ENCODE peak calls at places on chromosomes 5 and 9, in four cellular contexts. One of them, this sample, is unnamed.

GRCh38 chr5:132674671-132675506 is 1.1 kb downstream of the IL4 start:
- DNase-seq in foreskin fibroblast: peak
- DNase-seq in choroid plexus epithelial cell: peak
- DNase-seq in A549: peak
- DNase-seq in this sample: peak

GRCh38 chr5:95647886-95648860 is 1.6 kb downstream of the RFESD start:
- DNase-seq in foreskin fibroblast: no peak
- DNase-seq in choroid plexus epithelial cell: peak
- DNase-seq in A549: no peak
- DNase-seq in this sample: peak

GRCh38 chr9:80646211-80646610 is 1043.1 kb downstream of the TLE1 start:
- DNase-seq in A549: no peak
- DNase-seq in choroid plexus epithelial cell: no peak
- DNase-seq in foreskin fibroblast: no peak
- DNase-seq in this sample: no peak

GRCh38 chr9:86045654-86046053 is 53.7 kb downstream of the GOLM1 start:
- DNase-seq in choroid plexus epithelial cell: no peak
- DNase-seq in foreskin fibroblast: no peak
- DNase-seq in A549: no peak
- DNase-seq in this sample: no peak

GRCh38 chr5:160324885-160325284 is 12.5 kb upstream of the CCNJL start:
- DNase-seq in A549: no peak
- DNase-seq in choroid plexus epithelial cell: no peak
- DNase-seq in foreskin fibroblast: no peak
- DNase-seq in this sample: no peak

GRCh38 chr9:123234853-123235252 is 33.5 kb downstream of the STRBP start:
- DNase-seq in choroid plexus epithelial cell: no peak
- DNase-seq in foreskin fibroblast: no peak
- DNase-seq in A549: no peak
- DNase-seq in this sample: no peak

GRCh38 chr5:91024727-91025126 is 358.4 kb downstream of the ARRDC3 start:
- DNase-seq in A549: no peak
- DNase-seq in foreskin fibroblast: no peak
- DNase-seq in choroid plexus epithelial cell: no peak
- DNase-seq in this sample: peak

GRCh38 chr5:109016300-109016699 is 268.6 kb downstream of the FER start:
- DNase-seq in foreskin fibroblast: no peak
- DNase-seq in choroid plexus epithelial cell: peak
- DNase-seq in A549: no peak
- DNase-seq in this sample: peak

GRCh38 chr5:139984816-139985215 is 58.3 kb downstream of the NRG2 start:
- DNase-seq in foreskin fibroblast: no peak
- DNase-seq in choroid plexus epithelial cell: no peak
- DNase-seq in A549: no peak
- DNase-seq in this sample: no peak
- H3K4me3 ChIP-seq in foreskin fibroblast: no peak
- H3K4me3 ChIP-seq in choroid plexus epithelial cell: no peak
- H3K4me3 ChIP-seq in A549: no peak
- H3K4me3 ChIP-seq in this sample: no peak

GRCh38 chr9:70093944-70094343 is 50.3 kb downstream of the MAMDC2 start:
- DNase-seq in choroid plexus epithelial cell: peak
- DNase-seq in A549: no peak
- DNase-seq in foreskin fibroblast: peak
- DNase-seq in this sample: peak

GRCh38 chr9:70093095-70093494 is 49.4 kb downstream of the MAMDC2 start:
- DNase-seq in A549: no peak
- DNase-seq in foreskin fibroblast: no peak
- DNase-seq in choroid plexus epithelial cell: no peak
- DNase-seq in this sample: no peak

GRCh38 chr9:70091553-70091952 is 47.9 kb downstream of the MAMDC2 start:
- DNase-seq in A549: no peak
- DNase-seq in choroid plexus epithelial cell: no peak
- DNase-seq in foreskin fibroblast: no peak
- DNase-seq in this sample: no peak

GRCh38 chr9:70094747-70095146 is 51.1 kb downstream of the MAMDC2 start:
- DNase-seq in foreskin fibroblast: no peak
- DNase-seq in choroid plexus epithelial cell: no peak
- DNase-seq in A549: no peak
- DNase-seq in this sample: no peak

DNA sequence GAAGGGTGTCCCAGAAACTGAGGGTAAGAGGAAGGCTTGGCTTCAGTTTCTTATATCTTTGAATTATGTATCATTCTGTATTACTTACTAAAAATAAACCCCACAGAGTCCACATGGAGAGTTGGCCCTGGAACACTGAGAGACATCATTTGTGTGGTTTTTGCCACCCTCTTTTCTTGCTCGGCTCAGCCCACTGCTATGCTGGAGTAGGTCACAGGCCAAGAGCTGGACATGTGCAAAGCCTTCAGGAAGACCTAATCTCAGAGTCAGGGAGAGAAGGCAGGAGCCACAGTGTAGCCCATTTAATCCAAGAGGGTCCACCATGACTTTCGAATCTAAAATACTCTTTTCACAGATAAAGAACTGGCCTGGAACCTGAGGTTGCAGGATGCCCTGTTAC is 47.5 kb downstream of the MAMDC2 start:
- DNase-seq in choroid plexus epithelial cell: no peak
- DNase-seq in foreskin fibroblast: no peak
- DNase-seq in A549: no peak
- DNase-seq in this sample: no peak
- H3K4me3 ChIP-seq in choroid plexus epithelial cell: no peak
- H3K4me3 ChIP-seq in foreskin fibroblast: no peak
- H3K4me3 ChIP-seq in A549: no peak
- H3K4me3 ChIP-seq in this sample: no peak

DNA sequence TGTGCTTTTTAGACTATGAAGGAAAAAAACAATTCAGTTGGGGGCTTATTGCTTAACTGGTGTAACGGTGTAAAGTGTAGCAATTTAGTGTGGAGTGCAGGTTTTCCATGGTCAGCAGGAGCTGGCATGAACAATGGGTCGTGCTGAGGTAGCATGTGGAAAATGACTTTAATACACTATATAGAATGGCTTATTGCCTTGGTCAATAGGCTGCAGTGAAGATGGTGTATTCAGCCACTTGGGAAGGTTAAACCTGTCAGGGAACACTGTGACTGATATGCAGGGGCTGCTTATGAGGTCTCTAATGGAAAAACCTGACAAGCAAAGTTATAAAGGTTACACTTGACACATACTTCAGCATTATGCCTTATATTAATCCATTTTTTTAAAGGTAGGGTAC is 764.7 kb upstream of the ARRDC3 start:
- DNase-seq in foreskin fibroblast: no peak
- DNase-seq in choroid plexus epithelial cell: no peak
- DNase-seq in A549: no peak
- DNase-seq in this sample: no peak
- H3K4me3 ChIP-seq in foreskin fibroblast: no peak
- H3K4me3 ChIP-seq in choroid plexus epithelial cell: no peak
- H3K4me3 ChIP-seq in A549: no peak
- H3K4me3 ChIP-seq in this sample: no peak

GRCh38 chr5:181207214-181207959 is 2.4 kb upstream of the TRIM7 start:
- DNase-seq in choroid plexus epithelial cell: peak
- DNase-seq in foreskin fibroblast: peak
- DNase-seq in A549: peak
- DNase-seq in this sample: peak

GRCh38 chr5:181205402-181205734 is 372 bp upstream of the TRIM7 start:
- DNase-seq in choroid plexus epithelial cell: no peak
- DNase-seq in A549: no peak
- DNase-seq in foreskin fibroblast: no peak
- DNase-seq in this sample: no peak

GRCh38 chr5:181204561-181205401 is at the start of gene TRIM7:
- DNase-seq in A549: peak
- DNase-seq in foreskin fibroblast: peak
- DNase-seq in choroid plexus epithelial cell: no peak
- DNase-seq in this sample: peak

GRCh38 chr5:181205735-181206401 is 872 bp upstream of the TRIM7 start:
- DNase-seq in A549: no peak
- DNase-seq in foreskin fibroblast: peak
- DNase-seq in choroid plexus epithelial cell: peak
- DNase-seq in this sample: peak

DNA sequence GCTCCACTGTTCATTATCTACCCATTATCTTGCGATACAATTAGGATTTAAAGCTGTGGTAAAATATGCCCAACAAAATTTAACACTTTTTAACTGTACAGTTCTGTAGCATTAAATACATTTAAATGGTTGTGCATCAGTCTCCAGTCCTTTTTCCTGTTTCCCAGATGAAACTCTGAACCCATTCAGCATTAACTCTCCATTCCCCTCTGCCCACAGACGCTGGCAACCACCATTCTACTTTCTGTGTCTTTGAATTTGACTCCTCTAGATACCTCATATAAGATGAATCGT is 2.9 kb upstream of the TRIM7 start:
- DNase-seq in foreskin fibroblast: no peak
- DNase-seq in choroid plexus epithelial cell: no peak
- DNase-seq in A549: no peak
- DNase-seq in this sample: no peak
- H3K4me3 ChIP-seq in foreskin fibroblast: peak
- H3K4me3 ChIP-seq in choroid plexus epithelial cell: no peak
- H3K4me3 ChIP-seq in A549: no peak
- H3K4me3 ChIP-seq in this sample: no peak

DNA sequence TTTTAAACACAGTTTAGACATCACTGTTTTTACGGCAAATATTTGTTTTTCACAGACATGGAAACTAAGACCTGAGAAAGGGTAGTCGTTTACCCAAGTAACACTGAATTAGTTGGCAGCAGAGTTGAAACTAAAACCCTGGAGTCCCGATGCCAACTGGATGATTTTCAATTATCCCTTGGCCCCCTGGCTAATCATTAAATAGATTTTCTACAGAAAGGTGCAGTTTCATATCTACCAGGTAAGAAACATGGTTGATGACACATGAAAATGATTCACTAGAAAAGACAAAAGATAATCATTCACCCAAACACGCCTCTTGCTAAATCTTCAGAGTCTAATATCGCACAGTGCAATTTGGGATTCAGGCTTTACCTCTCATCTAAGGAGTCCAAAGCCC is 136.9 kb downstream of the SEMA5A start:
- DNase-seq in foreskin fibroblast: no peak
- DNase-seq in choroid plexus epithelial cell: no peak
- DNase-seq in A549: no peak
- DNase-seq in this sample: no peak
- H3K4me3 ChIP-seq in foreskin fibroblast: no peak
- H3K4me3 ChIP-seq in choroid plexus epithelial cell: no peak
- H3K4me3 ChIP-seq in A549: no peak
- H3K4me3 ChIP-seq in this sample: no peak

This sample was measured in cardiac fibroblast.